ENCODE peak calls at places on chromosomes 3 and 15, in eight cellular contexts. T is neural progenitor cell, E is bronchial epithelial cell, K is adrenal gland, V is breast epithelium, P is tibial artery, Q is heart right ventricle, Z is A549. F is an unnamed sample.

GRCh38 chr3:129614927-129615363 is 8.5 kb upstream of the PLXND1 start:
- DNase-seq in Q (peak), Z (peak), K (peak), E (no peak), T (no peak), P (no peak), V (no peak), F (no peak)

GRCh38 chr3:121724130-121724529 is 25.4 kb downstream of the GOLGB1 start:
- DNase-seq in Z (no peak), P (no peak), V (no peak), K (no peak), E (no peak), Q (no peak), T (no peak), F (no peak)

GRCh38 chr15:85751731-85752421 is 42.8 kb downstream of the KLHL25 start:
- DNase-seq in Z (no peak), P (no peak), Q (no peak), E (no peak), K (no peak), T (peak), V (peak), F (no peak)

GRCh38 chr15:85542895-85543331 is 162.5 kb downstream of the AKAP13 start:
- DNase-seq in V (no peak), E (peak), P (no peak), Z (no peak), K (no peak), Q (no peak), T (no peak), F (no peak)

GRCh38 chr15:89857673-89858072 is 36.1 kb downstream of the AP3S2 start:
- DNase-seq in P (no peak), Z (peak), Q (no peak), V (no peak), T (no peak), K (no peak), E (no peak), F (no peak)

GRCh38 chr3:182370949-182371348 is 422.4 kb upstream of the ATP11B start:
- DNase-seq in Z (no peak), T (no peak), V (no peak), Q (no peak), E (peak), P (no peak), K (no peak), F (no peak)

GRCh38 chr3:49867871-49868321 is 1.8 kb downstream of the CAMKV start:
- DNase-seq in Q (no peak), Z (peak), E (peak), P (no peak), T (peak), V (no peak), K (no peak), F (peak)

GRCh38 chr15:101127503-101128076 is 124.3 kb downstream of the CHSY1 start:
- DNase-seq in E (peak), T (no peak), P (peak), Z (no peak), V (peak), K (peak), Q (peak), F (peak)

GRCh38 chr15:34644061-34644460 is 60.6 kb upstream of the GOLGA8B start:
- DNase-seq in K (no peak), V (no peak), E (peak), T (no peak), Z (peak), P (no peak), Q (no peak), F (peak)

GRCh38 chr3:110849060-110849459 is 222.6 kb upstream of the NECTIN3 start:
- DNase-seq in K (no peak), Z (no peak), P (no peak), Q (no peak), T (no peak), V (no peak), E (no peak), F (no peak)

GRCh38 chr3:32421991-32422859 is 30.6 kb downstream of the CMTM7 start:
- DNase-seq in T (no peak), V (peak), E (peak), Z (peak), K (peak), P (peak), Q (peak), F (peak)

GRCh38 chr15:88742161-88742560 is 61.1 kb upstream of the ACAN start:
- DNase-seq in V (no peak), Z (no peak), E (no peak), P (no peak), K (no peak), T (no peak), Q (no peak), F (no peak)

GRCh38 chr3:111252795-111253194 is 181.2 kb downstream of the NECTIN3 start:
- DNase-seq in K (peak), P (no peak), Z (peak), Q (no peak), T (no peak), E (peak), V (no peak), F (peak)

DNA sequence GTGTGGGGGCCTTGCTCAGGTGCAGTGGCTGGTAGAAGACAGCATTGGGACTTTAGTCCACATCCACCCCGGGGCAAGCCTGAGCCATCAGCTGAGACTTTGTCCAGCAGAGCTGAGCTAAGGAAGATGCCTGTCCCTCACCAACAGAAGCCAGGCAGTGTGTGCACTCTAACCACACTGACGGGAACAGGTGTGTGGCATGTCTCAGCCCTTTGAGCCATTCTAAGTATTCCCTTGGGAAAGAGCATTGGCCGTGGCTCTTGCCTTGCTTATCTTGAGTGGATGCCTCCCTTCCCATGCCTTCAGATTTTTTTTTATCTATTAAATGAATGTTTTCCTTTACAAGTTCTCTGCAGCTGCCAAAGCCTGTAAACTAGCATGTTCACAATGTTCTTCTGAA is 3.5 kb downstream of the GABRA5 start:
- DNase-seq in E (no peak), V (no peak), K (no peak), T (no peak), P (no peak), Q (no peak), Z (no peak), F (no peak)
- H3K4me3 ChIP-seq in E (no peak), V (no peak), K (no peak), T (no peak), P (no peak), Q (no peak), Z (no peak), F (no peak)

DNA sequence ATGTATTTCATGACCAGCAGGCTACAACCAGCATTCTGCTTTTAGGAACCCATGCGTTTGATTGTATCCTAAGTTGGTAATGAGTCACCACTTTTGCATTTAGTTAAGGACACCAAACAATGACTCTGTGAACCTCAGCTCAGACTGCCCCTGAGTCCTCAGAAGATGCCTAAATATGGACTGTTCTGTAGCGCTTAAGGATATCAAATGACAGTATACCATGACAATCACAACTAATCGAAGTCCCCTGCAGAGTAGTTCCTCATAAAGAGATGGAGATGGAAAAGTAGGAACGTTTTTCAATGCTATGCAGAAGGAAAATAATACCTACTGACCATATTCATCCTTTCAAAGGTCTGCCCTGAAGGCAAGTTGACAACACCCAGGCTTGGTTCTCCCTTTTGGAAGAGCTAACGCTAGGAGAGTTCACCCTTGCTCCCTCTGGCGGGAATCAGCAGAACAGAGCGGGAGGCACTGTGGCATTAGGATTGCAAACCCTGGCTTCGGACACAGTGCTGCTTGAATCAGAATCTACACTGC is 508.6 kb downstream of the FHIT start:
- DNase-seq in E (peak), T (peak), V (no peak), K (no peak), Q (no peak), P (no peak), Z (peak), F (no peak)
- TF ChIP-seq CTCF in E (no peak), T (peak), V (no peak), K (no peak), Q (peak), P (peak), Z (no peak), F (no peak)

DNA sequence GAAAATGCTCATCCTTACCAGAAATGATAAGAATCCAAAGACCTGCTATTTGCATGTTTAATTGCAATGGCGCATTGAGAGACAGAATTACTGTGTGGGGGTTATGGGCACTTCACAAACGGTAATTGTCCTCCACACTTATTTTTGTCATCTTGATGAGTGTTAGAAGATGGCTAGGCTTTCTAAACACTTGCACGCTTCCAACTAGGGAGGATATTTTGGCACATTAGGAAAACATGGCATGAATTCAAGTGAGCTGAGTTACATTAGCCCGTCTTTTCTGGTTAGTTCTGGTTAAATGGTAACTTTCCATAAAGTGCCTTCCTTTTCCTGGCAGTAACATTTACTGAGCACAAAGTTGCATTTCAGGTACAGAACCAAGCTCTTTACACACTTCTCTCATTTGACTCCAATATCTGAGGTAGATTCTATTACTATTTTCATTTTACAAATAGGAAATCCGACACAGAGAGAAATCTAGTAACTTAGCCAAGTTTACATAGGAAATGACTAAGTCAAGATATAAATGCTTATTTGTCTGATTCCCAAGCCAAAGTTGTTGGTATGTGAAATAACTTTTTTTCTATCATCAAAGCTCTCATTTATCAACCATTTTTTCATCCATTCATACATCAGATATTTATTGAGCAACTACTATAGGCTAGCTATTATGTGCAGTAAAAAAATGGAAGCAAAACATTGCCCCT is 89.4 kb upstream of the MITF start:
- DNase-seq in Q (no peak), P (no peak), Z (no peak), V (no peak), E (peak), T (no peak), K (no peak), F (peak)
- H3K4me3 ChIP-seq in Q (no peak), P (no peak), Z (no peak), V (no peak), E (no peak), T (no peak), K (no peak), F (no peak)

DNA sequence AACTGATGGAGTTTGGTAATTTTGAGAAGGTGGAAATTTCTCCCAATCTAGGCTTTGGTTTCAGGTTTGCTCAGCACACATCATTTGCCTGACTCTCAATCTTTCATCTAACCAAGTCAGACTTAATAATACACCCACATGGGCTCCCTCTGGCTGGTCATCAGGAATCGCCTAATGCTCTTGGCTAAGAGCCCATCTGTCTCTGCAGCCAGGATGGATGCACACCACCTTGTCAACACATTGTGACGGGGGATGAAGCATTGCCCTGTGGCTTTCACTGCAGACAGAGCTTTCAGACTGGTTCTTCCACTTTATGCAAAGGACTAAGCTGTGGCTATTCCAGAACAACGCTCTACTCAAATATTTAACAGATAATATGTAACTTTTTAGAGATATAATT is 3.0 kb upstream of the HDGFL3 start:
- DNase-seq in Z (no peak), Q (no peak), K (no peak), T (no peak), V (peak), E (peak), P (no peak), F (no peak)
- TF ChIP-seq CTCF in Z (no peak), Q (no peak), K (no peak), T (no peak), V (no peak), E (no peak), P (no peak), F (no peak)

GRCh38 chr15:26711445-26711844 is 61.4 kb downstream of the GABRB3 start:
- DNase-seq in Q (no peak), V (no peak), K (no peak), Z (no peak), T (peak), E (no peak), P (no peak), F (no peak)
- H3K4me3 ChIP-seq in Q (no peak), V (no peak), K (no peak), Z (no peak), T (no peak), E (no peak), P (no peak), F (no peak)

GRCh38 chr3:12993022-12993622 is 80.1 kb downstream of the IQSEC1 start:
- DNase-seq in T (peak), P (no peak), Q (peak), V (no peak), K (no peak), Z (no peak), E (no peak), F (no peak)
- TF ChIP-seq CTCF in T (peak), P (no peak), Q (no peak), V (no peak), K (peak), Z (no peak), E (no peak), F (no peak)

GRCh38 chr3:117526485-117527079 is 817.0 kb downstream of the TUSC7 start:
- DNase-seq in K (peak), T (peak), V (no peak), P (peak), Q (no peak), E (peak), Z (peak), F (peak)

GRCh38 chr3:117523407-117523806 is 813.8 kb downstream of the TUSC7 start:
- DNase-seq in Q (no peak), T (no peak), V (no peak), E (no peak), P (no peak), K (no peak), Z (no peak), F (no peak)

GRCh38 chr3:117528688-117529087 is 819.1 kb downstream of the TUSC7 start:
- DNase-seq in T (no peak), Q (no peak), K (no peak), P (no peak), Z (no peak), E (peak), V (no peak), F (no peak)

GRCh38 chr3:117527346-117527745 is 817.8 kb downstream of the TUSC7 start:
- DNase-seq in V (no peak), Z (no peak), T (no peak), K (no peak), P (no peak), Q (no peak), E (no peak), F (no peak)

DNA sequence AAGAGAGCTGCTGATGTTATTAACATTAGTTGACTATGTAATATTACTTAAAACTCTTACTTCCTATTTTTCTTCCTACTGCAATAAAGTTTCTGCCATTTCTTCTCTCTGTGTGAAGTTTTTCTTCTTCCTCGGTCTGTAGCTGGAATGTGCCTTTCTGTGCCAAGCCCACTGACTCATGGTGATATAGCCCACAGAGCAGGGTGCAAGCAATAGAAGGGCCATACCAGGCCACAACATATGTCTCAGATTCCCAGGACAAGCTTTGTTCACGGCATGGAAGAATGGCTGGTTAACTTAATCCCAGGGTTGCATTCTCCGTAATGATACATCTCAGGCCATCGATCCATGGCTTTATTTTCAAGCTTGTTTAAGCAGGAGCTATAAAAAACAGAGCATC is 815.3 kb downstream of the TUSC7 start:
- DNase-seq in K (no peak), Q (no peak), V (no peak), Z (no peak), T (no peak), P (no peak), E (no peak), F (no peak)
- H3K4me3 ChIP-seq in K (no peak), Q (no peak), V (no peak), Z (no peak), T (no peak), P (no peak), E (no peak), F (no peak)

DNA sequence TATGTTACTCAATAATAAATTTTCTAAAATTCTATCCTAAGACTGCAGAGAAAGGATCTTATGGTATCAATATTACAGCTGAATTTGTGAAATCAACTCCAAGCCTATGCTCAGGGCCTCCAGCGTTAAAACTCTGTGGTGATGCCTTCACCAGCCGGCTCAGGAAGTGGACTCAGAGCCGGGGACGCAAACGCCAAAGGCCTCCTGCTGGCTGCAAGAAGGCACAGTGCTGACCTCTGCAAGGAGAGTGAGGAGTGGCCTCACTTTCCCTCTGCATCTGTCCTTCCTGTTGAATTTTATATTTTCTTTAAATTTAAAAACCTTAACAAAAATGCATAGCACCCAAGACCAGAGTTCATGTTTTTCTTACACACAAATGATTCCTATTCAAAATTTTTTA is 48.5 kb downstream of the HERC2 start:
- DNase-seq in Q (no peak), P (no peak), T (peak), K (no peak), E (no peak), Z (peak), V (no peak), F (peak)
- TF ChIP-seq CTCF in Q (no peak), P (no peak), T (peak), K (no peak), E (no peak), Z (no peak), V (no peak), F (peak)

GRCh38 chr3:51393564-51393963 is 2.5 kb downstream of the RBM15B start:
- DNase-seq in P (no peak), Q (no peak), Z (no peak), E (no peak), V (no peak), T (no peak), K (no peak), F (no peak)

GRCh38 chr3:51395493-51396213 is 4.6 kb downstream of the RBM15B start:
- DNase-seq in Z (no peak), Q (no peak), V (no peak), E (no peak), T (no peak), K (no peak), P (no peak), F (no peak)

GRCh38 chr3:51396401-51396800 is 5.3 kb downstream of the RBM15B start:
- DNase-seq in T (no peak), V (no peak), Q (no peak), P (no peak), K (no peak), E (no peak), Z (no peak), F (no peak)

GRCh38 chr3:51393096-51393495 is 2.0 kb downstream of the RBM15B start:
- DNase-seq in K (no peak), P (no peak), Z (no peak), V (no peak), T (no peak), E (no peak), Q (no peak), F (no peak)

DNA sequence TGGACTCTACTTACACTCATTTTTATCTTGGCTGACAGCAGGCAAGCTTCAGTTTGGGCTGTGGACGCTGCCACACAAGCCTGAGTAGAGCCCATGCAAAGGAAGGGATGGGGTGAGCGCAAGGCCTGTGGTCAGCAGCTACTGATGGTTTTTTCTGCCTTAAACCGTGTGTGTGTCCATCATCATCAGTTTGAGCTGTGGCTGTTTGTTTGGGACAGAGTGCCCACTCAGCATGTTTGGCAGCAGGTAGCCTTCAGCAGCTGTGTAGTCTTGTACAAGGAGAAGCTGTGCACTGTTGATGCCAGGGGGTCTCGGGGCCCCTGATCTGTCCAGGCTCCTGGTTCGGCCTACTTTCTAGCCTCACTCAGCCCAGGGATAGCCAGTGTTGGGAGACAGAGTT is 3.5 kb downstream of the RBM15B start:
- DNase-seq in K (no peak), E (no peak), P (no peak), Q (no peak), V (no peak), Z (no peak), T (no peak), F (no peak)
- H3K4me3 ChIP-seq in K (no peak), E (no peak), P (no peak), Q (no peak), V (no peak), Z (no peak), T (no peak), F (no peak)

F was measured in fibroblast of villous mesenchyme.